ENCODE peak calls at places on chromosomes 13 and 19, in nine cellular contexts. One of them, this sample, is unnamed.
A peak's percentile ranks its signal among the peaks of the same experiment; 100 is the strongest.

GRCh38 chr13:91181892-91182291 is 165.6 kb upstream of the MIR17HG start:
- DNase-seq in MV-4-11: no peak
- DNase-seq in left ventricle myocardium inferior: no peak
- DNase-seq in pancreas: no peak
- DNase-seq in nephron progenitor cell: no peak
- DNase-seq in dorsolateral prefrontal cortex: no peak
- DNase-seq in fibroblast of the conjunctiva: no peak
- DNase-seq in DMS79 treated with DMSO at 0.1 percent for 48 hours: no peak
- DNase-seq in left lobe of liver: no peak
- DNase-seq in this sample: no peak

GRCh38 chr19:4376245-4376990 is 23.9 kb downstream of the SH3GL1 start:
- DNase-seq in fibroblast of the conjunctiva: no peak
- DNase-seq in DMS79 treated with DMSO at 0.1 percent for 48 hours: no peak
- DNase-seq in left ventricle myocardium inferior: no peak
- DNase-seq in dorsolateral prefrontal cortex: no peak
- DNase-seq in pancreas: peak; percentile 41
- DNase-seq in MV-4-11: no peak
- DNase-seq in left lobe of liver: no peak
- DNase-seq in nephron progenitor cell: no peak
- DNase-seq in this sample: no peak

GRCh38 chr19:13600091-13600490 is 93.8 kb upstream of the CACNA1A start:
- DNase-seq in dorsolateral prefrontal cortex: no peak
- DNase-seq in MV-4-11: no peak
- DNase-seq in left lobe of liver: no peak
- DNase-seq in DMS79 treated with DMSO at 0.1 percent for 48 hours: no peak
- DNase-seq in left ventricle myocardium inferior: no peak
- DNase-seq in pancreas: no peak
- DNase-seq in nephron progenitor cell: no peak
- DNase-seq in fibroblast of the conjunctiva: no peak
- DNase-seq in this sample: no peak

GRCh38 chr13:44703371-44703770 is 127.2 kb upstream of the TSC22D1 start:
- DNase-seq in nephron progenitor cell: no peak
- DNase-seq in DMS79 treated with DMSO at 0.1 percent for 48 hours: no peak
- DNase-seq in dorsolateral prefrontal cortex: no peak
- DNase-seq in left ventricle myocardium inferior: no peak
- DNase-seq in left lobe of liver: no peak
- DNase-seq in fibroblast of the conjunctiva: no peak
- DNase-seq in MV-4-11: no peak
- DNase-seq in pancreas: no peak
- DNase-seq in this sample: no peak

GRCh38 chr13:108269601-108270328 is at the start of gene TNFSF13B:
- DNase-seq in DMS79 treated with DMSO at 0.1 percent for 48 hours: no peak
- DNase-seq in dorsolateral prefrontal cortex: no peak
- DNase-seq in left lobe of liver: peak; percentile 55
- DNase-seq in nephron progenitor cell: peak; percentile 30
- DNase-seq in pancreas: peak; percentile 55
- DNase-seq in left ventricle myocardium inferior: peak; percentile 42
- DNase-seq in MV-4-11: peak; percentile 98
- DNase-seq in fibroblast of the conjunctiva: no peak
- DNase-seq in this sample: peak; percentile 61

GRCh38 chr19:46073268-46073922 is 32.6 kb upstream of the IGFL4 start:
- DNase-seq in DMS79 treated with DMSO at 0.1 percent for 48 hours: no peak
- DNase-seq in nephron progenitor cell: no peak
- DNase-seq in left ventricle myocardium inferior: no peak
- DNase-seq in left lobe of liver: no peak
- DNase-seq in pancreas: no peak
- DNase-seq in MV-4-11: peak; percentile 37
- DNase-seq in dorsolateral prefrontal cortex: no peak
- DNase-seq in fibroblast of the conjunctiva: no peak
- DNase-seq in this sample: no peak

GRCh38 chr13:28329395-28330158 is 165.4 kb downstream of the FLT1 start:
- DNase-seq in fibroblast of the conjunctiva: peak; percentile 79
- DNase-seq in dorsolateral prefrontal cortex: no peak
- DNase-seq in pancreas: no peak
- DNase-seq in left ventricle myocardium inferior: no peak
- DNase-seq in DMS79 treated with DMSO at 0.1 percent for 48 hours: no peak
- DNase-seq in MV-4-11: no peak
- DNase-seq in left lobe of liver: no peak
- DNase-seq in nephron progenitor cell: no peak
- DNase-seq in this sample: peak; percentile 69

GRCh38 chr13:43805071-43805468 is 18.3 kb upstream of the ENOX1 start:
- DNase-seq in pancreas: no peak
- DNase-seq in MV-4-11: peak; percentile 17
- DNase-seq in nephron progenitor cell: no peak
- DNase-seq in left ventricle myocardium inferior: no peak
- DNase-seq in DMS79 treated with DMSO at 0.1 percent for 48 hours: no peak
- DNase-seq in left lobe of liver: no peak
- DNase-seq in dorsolateral prefrontal cortex: peak; percentile 43
- DNase-seq in fibroblast of the conjunctiva: peak; percentile 86
- DNase-seq in this sample: no peak

GRCh38 chr19:49042177-49042576 is 1.5 kb upstream of the CGB5 start:
- DNase-seq in dorsolateral prefrontal cortex: no peak
- DNase-seq in pancreas: no peak
- DNase-seq in fibroblast of the conjunctiva: no peak
- DNase-seq in DMS79 treated with DMSO at 0.1 percent for 48 hours: no peak
- DNase-seq in left ventricle myocardium inferior: no peak
- DNase-seq in left lobe of liver: no peak
- DNase-seq in MV-4-11: no peak
- DNase-seq in nephron progenitor cell: no peak
- DNase-seq in this sample: no peak

GRCh38 chr19:2333807-2334211 is 5.3 kb downstream of the SPPL2B start:
- DNase-seq in MV-4-11: no peak
- DNase-seq in left lobe of liver: no peak
- DNase-seq in left ventricle myocardium inferior: no peak
- DNase-seq in fibroblast of the conjunctiva: no peak
- DNase-seq in nephron progenitor cell: no peak
- DNase-seq in dorsolateral prefrontal cortex: no peak
- DNase-seq in pancreas: peak; percentile 25
- DNase-seq in DMS79 treated with DMSO at 0.1 percent for 48 hours: no peak
- DNase-seq in this sample: no peak

GRCh38 chr19:35713904-35714440 is 3.8 kb upstream of the KMT2B start:
- DNase-seq in left ventricle myocardium inferior: no peak
- DNase-seq in nephron progenitor cell: no peak
- DNase-seq in pancreas: no peak
- DNase-seq in left lobe of liver: no peak
- DNase-seq in MV-4-11: no peak
- DNase-seq in DMS79 treated with DMSO at 0.1 percent for 48 hours: no peak
- DNase-seq in fibroblast of the conjunctiva: no peak
- DNase-seq in dorsolateral prefrontal cortex: no peak
- DNase-seq in this sample: no peak

GRCh38 chr13:113126265-113127150 is 3.9 kb downstream of the F10 start:
- DNase-seq in MV-4-11: no peak
- DNase-seq in nephron progenitor cell: no peak
- DNase-seq in left ventricle myocardium inferior: no peak
- DNase-seq in pancreas: no peak
- DNase-seq in left lobe of liver: peak; percentile 38
- DNase-seq in fibroblast of the conjunctiva: no peak
- DNase-seq in DMS79 treated with DMSO at 0.1 percent for 48 hours: no peak
- DNase-seq in dorsolateral prefrontal cortex: no peak
- DNase-seq in this sample: no peak

GRCh38 chr13:36431204-36432105 is 840 bp upstream of the CCNA1 start:
- DNase-seq in pancreas: no peak
- DNase-seq in nephron progenitor cell: peak; percentile 41
- DNase-seq in dorsolateral prefrontal cortex: peak; percentile 28
- DNase-seq in DMS79 treated with DMSO at 0.1 percent for 48 hours: no peak
- DNase-seq in MV-4-11: no peak
- DNase-seq in fibroblast of the conjunctiva: no peak
- DNase-seq in left lobe of liver: no peak
- DNase-seq in left ventricle myocardium inferior: no peak
- DNase-seq in this sample: no peak

GRCh38 chr13:30052127-30052526 is 201.7 kb upstream of the UBL3 start:
- DNase-seq in fibroblast of the conjunctiva: no peak
- DNase-seq in DMS79 treated with DMSO at 0.1 percent for 48 hours: no peak
- DNase-seq in left ventricle myocardium inferior: no peak
- DNase-seq in MV-4-11: peak; percentile 25
- DNase-seq in left lobe of liver: no peak
- DNase-seq in nephron progenitor cell: peak; percentile 21
- DNase-seq in dorsolateral prefrontal cortex: no peak
- DNase-seq in pancreas: no peak
- DNase-seq in this sample: no peak

GRCh38 chr13:104297075-104297474 is 1230.9 kb upstream of the SLC10A2 start:
- DNase-seq in MV-4-11: no peak
- DNase-seq in left lobe of liver: no peak
- DNase-seq in fibroblast of the conjunctiva: no peak
- DNase-seq in nephron progenitor cell: no peak
- DNase-seq in left ventricle myocardium inferior: no peak
- DNase-seq in DMS79 treated with DMSO at 0.1 percent for 48 hours: no peak
- DNase-seq in dorsolateral prefrontal cortex: no peak
- DNase-seq in pancreas: no peak
- DNase-seq in this sample: no peak

GRCh38 chr13:40220299-40220935 is 446.0 kb downstream of the FOXO1 start:
- DNase-seq in pancreas: no peak
- DNase-seq in dorsolateral prefrontal cortex: no peak
- DNase-seq in MV-4-11: peak; percentile 24
- DNase-seq in nephron progenitor cell: no peak
- DNase-seq in fibroblast of the conjunctiva: no peak
- DNase-seq in left ventricle myocardium inferior: no peak
- DNase-seq in DMS79 treated with DMSO at 0.1 percent for 48 hours: no peak
- DNase-seq in left lobe of liver: no peak
- DNase-seq in this sample: no peak

GRCh38 chr19:43639507-43640423 is at the start of gene CADM4:
- DNase-seq in fibroblast of the conjunctiva: no peak
- DNase-seq in left lobe of liver: peak; percentile 50
- DNase-seq in DMS79 treated with DMSO at 0.1 percent for 48 hours: peak; percentile 22
- DNase-seq in left ventricle myocardium inferior: peak; percentile 23
- DNase-seq in MV-4-11: no peak
- DNase-seq in pancreas: peak; percentile 67
- DNase-seq in nephron progenitor cell: peak; percentile 66
- DNase-seq in dorsolateral prefrontal cortex: peak; percentile 73
- DNase-seq in this sample: no peak

GRCh38 chr13:75372517-75372916 is 109.5 kb downstream of the TBC1D4 start:
- DNase-seq in dorsolateral prefrontal cortex: no peak
- DNase-seq in pancreas: no peak
- DNase-seq in DMS79 treated with DMSO at 0.1 percent for 48 hours: peak; percentile 1
- DNase-seq in left lobe of liver: no peak
- DNase-seq in left ventricle myocardium inferior: no peak
- DNase-seq in nephron progenitor cell: no peak
- DNase-seq in fibroblast of the conjunctiva: peak; percentile 39
- DNase-seq in MV-4-11: peak; percentile 39
- DNase-seq in this sample: no peak

GRCh38 chr13:30307194-30307965 is at the start of gene KATNAL1:
- DNase-seq in DMS79 treated with DMSO at 0.1 percent for 48 hours: peak; percentile 81
- DNase-seq in fibroblast of the conjunctiva: no peak
- DNase-seq in pancreas: peak; percentile 77
- DNase-seq in nephron progenitor cell: peak; percentile 84
- DNase-seq in MV-4-11: peak; percentile 52
- DNase-seq in left lobe of liver: peak; percentile 84
- DNase-seq in dorsolateral prefrontal cortex: peak; percentile 88
- DNase-seq in left ventricle myocardium inferior: peak; percentile 85
- DNase-seq in this sample: peak; percentile 79

GRCh38 chr19:50992666-50993035 is 8.8 kb downstream of the KLK8 start:
- DNase-seq in fibroblast of the conjunctiva: no peak
- DNase-seq in left lobe of liver: no peak
- DNase-seq in dorsolateral prefrontal cortex: no peak
- DNase-seq in left ventricle myocardium inferior: no peak
- DNase-seq in pancreas: no peak
- DNase-seq in nephron progenitor cell: no peak
- DNase-seq in DMS79 treated with DMSO at 0.1 percent for 48 hours: no peak
- DNase-seq in MV-4-11: no peak
- DNase-seq in this sample: no peak

GRCh38 chr19:2290441-2291184 is 8.6 kb upstream of the PEAK3 start:
- DNase-seq in pancreas: no peak
- DNase-seq in DMS79 treated with DMSO at 0.1 percent for 48 hours: peak; percentile 45
- DNase-seq in dorsolateral prefrontal cortex: no peak
- DNase-seq in MV-4-11: no peak
- DNase-seq in nephron progenitor cell: no peak
- DNase-seq in left ventricle myocardium inferior: no peak
- DNase-seq in fibroblast of the conjunctiva: no peak
- DNase-seq in left lobe of liver: no peak
- DNase-seq in this sample: no peak

GRCh38 chr19:44824758-44825157 is 15.9 kb downstream of the BCAM start:
- DNase-seq in left ventricle myocardium inferior: no peak
- DNase-seq in left lobe of liver: no peak
- DNase-seq in dorsolateral prefrontal cortex: no peak
- DNase-seq in nephron progenitor cell: no peak
- DNase-seq in MV-4-11: no peak
- DNase-seq in pancreas: peak; percentile 70
- DNase-seq in DMS79 treated with DMSO at 0.1 percent for 48 hours: peak; percentile 77
- DNase-seq in fibroblast of the conjunctiva: no peak
- DNase-seq in this sample: no peak

GRCh38 chr13:76832258-76832988 is 53.8 kb downstream of the KCTD12 start:
- DNase-seq in fibroblast of the conjunctiva: no peak
- DNase-seq in left lobe of liver: no peak
- DNase-seq in dorsolateral prefrontal cortex: no peak
- DNase-seq in MV-4-11: no peak
- DNase-seq in nephron progenitor cell: no peak
- DNase-seq in pancreas: no peak
- DNase-seq in DMS79 treated with DMSO at 0.1 percent for 48 hours: no peak
- DNase-seq in left ventricle myocardium inferior: no peak
- DNase-seq in this sample: no peak

GRCh38 chr19:54162241-54162805 is 2.8 kb upstream of the LENG1 start:
- DNase-seq in left lobe of liver: peak; percentile 86
- DNase-seq in pancreas: peak; percentile 93
- DNase-seq in left ventricle myocardium inferior: peak; percentile 84
- DNase-seq in fibroblast of the conjunctiva: no peak
- DNase-seq in dorsolateral prefrontal cortex: peak; percentile 35
- DNase-seq in MV-4-11: peak; percentile 96
- DNase-seq in DMS79 treated with DMSO at 0.1 percent for 48 hours: peak; percentile 17
- DNase-seq in nephron progenitor cell: peak; percentile 63
- DNase-seq in this sample: peak; percentile 83